ENCODE peak calls at places on chromosome 2, in five cellular contexts. O is SK-N-SH, D is heart left ventricle, N is GM23248, W is uterus. X is an unnamed sample.

GRCh38 chr2:112138143-112139032 is at the start of gene FBLN7:
- DNase-seq in D (no peak), O (peak), W (no peak), N (peak), X (no peak)

GRCh38 chr2:207854484-207855386 is 85.0 kb upstream of the FZD5 start:
- DNase-seq in D (no peak), N (peak), O (no peak), W (no peak), X (no peak)

GRCh38 chr2:85765081-85765731 is 11.4 kb downstream of the ATOH8 start:
- DNase-seq in W (no peak), D (no peak), N (peak), O (peak), X (no peak)

GRCh38 chr2:190197143-190197720 is 122.4 kb downstream of the HIBCH start:
- DNase-seq in N (peak), D (no peak), W (no peak), O (no peak), X (no peak)

GRCh38 chr2:171531291-171531690 is 9.0 kb downstream of the CYBRD1 start:
- DNase-seq in D (no peak), N (peak), W (peak), O (no peak), X (peak)

GRCh38 chr2:18896106-18896505 is 306.7 kb upstream of the NT5C1B start:
- DNase-seq in N (peak), O (no peak), W (no peak), D (no peak), X (no peak)

GRCh38 chr2:70357076-70358071 is 55.5 kb upstream of the FAM136A start:
- DNase-seq in O (no peak), W (no peak), D (no peak), N (peak), X (no peak)

GRCh38 chr2:158953454-158953853 is 15.0 kb upstream of the TANC1 start:
- DNase-seq in D (peak), O (no peak), N (peak), W (peak), X (no peak)

GRCh38 chr2:234026111-234026510 is 24.4 kb upstream of the SPP2 start:
- DNase-seq in O (no peak), N (peak), W (no peak), D (no peak), X (no peak)
- H3K4me3 ChIP-seq in O (no peak), N (peak), W (no peak), D (no peak), X (no peak)

DNA sequence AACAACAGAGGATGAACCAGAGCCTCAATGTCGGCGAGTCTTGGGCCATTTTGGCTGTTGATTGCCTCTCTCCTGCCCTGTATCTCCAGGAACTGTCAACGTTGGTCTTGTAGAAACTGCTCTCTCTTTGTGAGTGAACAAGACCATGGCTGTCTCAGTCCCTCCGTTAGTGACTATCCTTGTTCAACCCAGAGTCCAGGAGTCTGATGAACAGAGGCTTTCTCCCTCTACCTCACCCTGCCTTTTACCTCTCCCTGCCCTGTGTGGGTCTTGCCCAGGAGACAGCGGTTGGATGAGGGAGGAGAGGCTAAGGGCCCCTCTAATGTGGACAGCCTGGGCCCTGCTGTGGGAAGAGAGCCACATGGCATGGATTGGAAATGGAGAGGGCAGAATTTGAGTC is 32.8 kb downstream of the INPP4A start:
- DNase-seq in W (no peak), N (no peak), D (no peak), O (no peak), X (no peak)
- H3K4me3 ChIP-seq in W (no peak), N (no peak), D (no peak), O (no peak), X (no peak)

GRCh38 chr2:23399674-23400261 is 14.8 kb downstream of the KLHL29 start:
- DNase-seq in O (no peak), N (no peak), D (no peak), W (no peak), X (no peak)

GRCh38 chr2:23401427-23402204 is 16.6 kb downstream of the KLHL29 start:
- DNase-seq in N (no peak), O (no peak), D (no peak), W (no peak), X (no peak)

GRCh38 chr2:23400703-23401102 is 15.7 kb downstream of the KLHL29 start:
- DNase-seq in N (no peak), O (no peak), W (no peak), D (no peak), X (no peak)

GRCh38 chr2:23402205-23402740 is 17.3 kb downstream of the KLHL29 start:
- DNase-seq in O (no peak), D (no peak), N (no peak), W (no peak), X (no peak)

GRCh38 chr2:23404426-23404825 is 19.4 kb downstream of the KLHL29 start:
- DNase-seq in W (peak), O (peak), N (peak), D (no peak), X (no peak)
- H3K4me3 ChIP-seq in W (no peak), O (peak), N (peak), D (no peak), X (no peak)

DNA sequence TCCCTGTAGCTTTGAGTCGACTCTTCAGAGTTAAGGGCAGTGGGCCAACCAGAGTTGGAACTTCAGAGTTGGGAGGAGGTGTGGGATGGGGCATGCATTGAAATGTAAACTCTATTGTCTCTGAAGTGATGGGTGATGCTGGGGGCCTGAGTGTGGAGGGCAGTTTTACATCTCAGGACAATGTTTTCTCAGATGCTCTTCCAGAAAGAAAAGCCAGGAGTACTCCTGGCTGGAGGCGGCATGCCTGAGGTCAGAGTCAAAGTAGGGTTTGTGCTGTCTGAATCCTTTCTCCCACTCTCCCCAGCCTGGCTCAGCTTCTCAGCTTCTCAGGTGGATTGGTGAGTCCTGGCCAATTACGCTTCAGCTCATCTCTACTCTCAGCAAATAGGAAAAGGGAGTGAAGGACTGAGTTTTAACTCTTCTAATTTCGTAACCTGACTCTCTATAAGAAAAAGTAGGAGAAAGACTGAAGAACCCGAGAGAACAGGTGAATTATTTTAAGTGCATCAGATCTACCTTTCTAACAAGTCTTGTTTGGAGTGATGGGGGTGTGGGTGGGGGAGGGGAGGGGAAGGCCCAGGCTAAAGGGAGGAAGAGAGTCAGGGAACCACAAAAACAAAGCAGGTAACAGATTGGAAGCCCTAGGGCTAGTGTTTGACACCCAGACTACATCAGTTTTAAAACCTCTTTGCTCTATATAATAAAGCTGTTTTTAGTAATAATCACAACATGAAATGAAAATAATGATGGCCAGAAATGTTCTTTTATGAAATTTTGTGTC is 107.5 kb upstream of the PELI1 start:
- DNase-seq in N (no peak), W (no peak), O (no peak), D (no peak), X (no peak)
- H3K4me3 ChIP-seq in N (no peak), W (no peak), O (no peak), D (no peak), X (no peak)

GRCh38 chr2:100140582-100140981 is 1.8 kb downstream of the AFF3 start:
- DNase-seq in O (no peak), N (no peak), W (no peak), D (no peak), X (no peak)

GRCh38 chr2:100137877-100138570 is 4.4 kb downstream of the AFF3 start:
- DNase-seq in W (no peak), D (no peak), O (peak), N (no peak), X (no peak)

GRCh38 chr2:100142393-100142792 is at the start of gene AFF3:
- DNase-seq in O (no peak), N (no peak), D (no peak), W (no peak), X (peak)

GRCh38 chr2:100139114-100139513 is 3.3 kb downstream of the AFF3 start:
- DNase-seq in W (no peak), N (no peak), D (no peak), O (peak), X (no peak)

DNA sequence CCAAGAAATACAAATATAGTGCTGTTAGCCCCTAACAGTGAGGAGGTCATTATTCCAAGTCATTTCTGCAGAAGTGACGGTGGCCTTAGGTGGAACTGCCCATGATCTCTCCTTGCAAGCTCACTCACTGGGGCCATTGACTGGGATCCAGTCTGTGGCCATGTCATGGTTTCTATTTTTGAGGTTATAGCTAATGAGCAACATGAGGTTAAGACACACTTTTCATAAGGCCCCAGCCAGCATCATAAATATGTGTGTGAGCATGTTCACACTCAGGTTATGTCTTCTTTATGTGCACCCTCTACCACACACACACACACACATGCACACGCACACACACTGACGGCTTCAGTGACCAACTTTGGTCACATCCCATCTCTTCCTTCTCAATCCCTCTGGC is 484 bp downstream of the AFF3 start:
- DNase-seq in N (no peak), D (no peak), O (no peak), W (no peak), X (no peak)
- H3K4me3 ChIP-seq in N (no peak), D (peak), O (no peak), W (no peak), X (no peak)